ENCODE peak calls at places on chromosomes 5 and 9, in seven cellular contexts. E is K562, C is HCT116, X is SK-N-SH, U is HepG2, R is H1, W is GM12878. F is an unnamed sample.

GRCh38 chr9:120928720-120929389 is 2.3 kb upstream of the TRAF1 start:
- DNase-seq in E (no peak), C (no peak), X (peak; percentile 56), U (peak; percentile 21), R (peak; percentile 85), W (no peak), F (peak; percentile 94)

GRCh38 chr9:34206561-34206960 is 27.7 kb downstream of the UBAP1 start:
- DNase-seq in E (no peak), C (no peak), X (no peak), U (peak; percentile 22), R (no peak), W (no peak), F (no peak)

GRCh38 chr5:93791520-93791972 is 50.1 kb upstream of the POU5F2 start:
- DNase-seq in E (no peak), C (no peak), X (no peak), U (peak; percentile 14), R (no peak), W (no peak), F (no peak)

GRCh38 chr5:90307386-90308181 is 102.0 kb downstream of the CETN3 start:
- DNase-seq in E (no peak), C (no peak), X (no peak), U (no peak), R (no peak), W (no peak), F (no peak)

GRCh38 chr9:124507880-124508432 is 757 bp upstream of the NR5A1 start:
- DNase-seq in E (no peak), C (no peak), X (peak; percentile 15), U (no peak), R (no peak), W (no peak), F (no peak)

GRCh38 chr9:127210851-127211730 is 53.5 kb upstream of the GARNL3 start:
- DNase-seq in E (no peak), C (no peak), X (no peak), U (no peak), R (no peak), W (no peak), F (no peak)

GRCh38 chr5:109563189-109563588 is 126.5 kb upstream of the MAN2A1 start:
- DNase-seq in E (no peak), C (no peak), X (no peak), U (no peak), R (no peak), W (no peak), F (no peak)

GRCh38 chr5:173507171-173507570 is 109.3 kb downstream of the BOD1 start:
- DNase-seq in E (no peak), C (no peak), X (no peak), U (no peak), R (no peak), W (no peak), F (no peak)

GRCh38 chr5:54804086-54804485 is 181.3 kb downstream of the ESM1 start:
- DNase-seq in E (no peak), C (no peak), X (no peak), U (no peak), R (no peak), W (no peak), F (no peak)

GRCh38 chr5:132474881-132475511 is 15.6 kb downstream of the IRF1 start:
- DNase-seq in E (no peak), C (no peak), X (no peak), U (no peak), R (no peak), W (no peak), F (no peak)

GRCh38 chr5:83277953-83278352 is 193.6 kb upstream of the VCAN start:
- DNase-seq in E (no peak), C (no peak), X (no peak), U (no peak), R (no peak), W (no peak), F (no peak)

GRCh38 chr5:122468351-122469111 is 156.5 kb downstream of the SNCAIP start:
- DNase-seq in E (peak; percentile 17), C (no peak), X (no peak), U (no peak), R (no peak), W (no peak), F (no peak)

GRCh38 chr9:91880378-91880972 is 69.6 kb downstream of the ROR2 start:
- DNase-seq in E (no peak), C (no peak), X (no peak), U (no peak), R (no peak), W (no peak), F (no peak)

GRCh38 chr5:141475625-141476131 is at the start of gene PCDHGC3:
- DNase-seq in E (no peak), C (no peak), X (peak; percentile 90), U (peak; percentile 41), R (peak; percentile 86), W (peak; percentile 40), F (peak; percentile 99)

GRCh38 chr9:111798786-111799185 is 4.0 kb upstream of the SHOC1 start:
- DNase-seq in E (no peak), C (no peak), X (no peak), U (no peak), R (no peak), W (no peak), F (no peak)

GRCh38 chr5:156431956-156432829 is 105.2 kb downstream of the SGCD start:
- DNase-seq in E (no peak), C (no peak), X (no peak), U (no peak), R (no peak), W (no peak), F (no peak)

GRCh38 chr5:142872795-142873194 is 102.6 kb downstream of the ARHGAP26 start:
- DNase-seq in E (no peak), C (peak; percentile 42), X (peak; percentile 40), U (no peak), R (no peak), W (no peak), F (no peak)

GRCh38 chr5:143198332-143198731 is 205.2 kb downstream of the NR3C1 start:
- DNase-seq in E (no peak), C (no peak), X (no peak), U (peak; percentile 65), R (no peak), W (no peak), F (no peak)

GRCh38 chr5:179605026-179605833 is 18.2 kb downstream of the HNRNPH1 start:
- DNase-seq in E (no peak), C (no peak), X (no peak), U (no peak), R (no peak), W (no peak), F (no peak)

GRCh38 chr9:93673271-93673843 is 97.0 kb downstream of the PHF2 start:
- DNase-seq in E (no peak), C (no peak), X (peak; percentile 35), U (no peak), R (peak; percentile 37), W (no peak), F (no peak)

GRCh38 chr9:17322882-17323864 is 188.3 kb downstream of the CNTLN start:
- DNase-seq in E (no peak), C (no peak), X (peak; percentile 44), U (no peak), R (no peak), W (no peak), F (no peak)

GRCh38 chr5:153463806-153464205 is 26.7 kb upstream of the GRIA1 start:
- DNase-seq in E (no peak), C (no peak), X (no peak), U (no peak), R (no peak), W (no peak), F (no peak)

DNA sequence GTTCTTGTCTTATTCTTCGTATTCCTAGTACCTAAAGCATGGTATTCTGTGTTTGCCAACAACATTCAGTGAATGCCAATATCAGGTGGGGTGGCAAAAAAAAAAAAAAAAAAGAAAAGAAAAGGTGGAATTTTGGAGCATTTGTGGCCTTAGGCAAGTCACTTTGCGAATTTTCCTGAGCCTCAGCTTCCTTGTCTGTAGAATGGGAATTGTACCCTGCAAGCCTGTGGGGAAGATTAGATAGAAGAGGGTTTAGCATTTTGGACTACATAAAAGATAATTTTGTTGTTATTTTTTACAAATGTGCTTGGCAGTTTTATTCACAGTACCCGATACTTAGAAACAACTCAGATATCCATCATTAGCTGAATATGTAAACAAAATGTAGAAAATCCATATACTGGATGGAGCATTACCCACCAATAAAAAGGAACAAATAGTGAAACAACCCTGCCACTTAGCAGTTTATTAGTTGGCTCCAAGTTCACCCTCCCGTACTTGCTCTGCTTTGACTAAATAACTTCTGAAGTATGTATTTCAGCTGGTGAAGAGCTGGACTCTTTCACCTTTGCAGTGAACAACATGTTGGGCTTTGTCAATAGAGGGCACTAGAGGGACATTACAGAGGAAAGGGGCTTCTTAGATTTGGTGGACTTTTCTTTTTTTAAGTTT is 13.6 kb downstream of the UBE2D2 start:
- DNase-seq in E (peak; percentile 30), C (no peak), X (peak; percentile 43), U (peak; percentile 52), R (no peak), W (no peak), F (peak; percentile 46)
- TF ChIP-seq JUND in E (no peak), C (no peak), X (no peak), U (no peak), R (no peak), W (no peak), F (no peak)

GRCh38 chr9:135216666-135217431 is 129.4 kb downstream of the OLFM1 start:
- DNase-seq in E (no peak), C (no peak), X (peak; percentile 70), U (no peak), R (no peak), W (no peak), F (no peak)
- TF ChIP-seq JUND in E (no peak), C (no peak), X (no peak), U (no peak), R (no peak), W (no peak), F (no peak)

DNA sequence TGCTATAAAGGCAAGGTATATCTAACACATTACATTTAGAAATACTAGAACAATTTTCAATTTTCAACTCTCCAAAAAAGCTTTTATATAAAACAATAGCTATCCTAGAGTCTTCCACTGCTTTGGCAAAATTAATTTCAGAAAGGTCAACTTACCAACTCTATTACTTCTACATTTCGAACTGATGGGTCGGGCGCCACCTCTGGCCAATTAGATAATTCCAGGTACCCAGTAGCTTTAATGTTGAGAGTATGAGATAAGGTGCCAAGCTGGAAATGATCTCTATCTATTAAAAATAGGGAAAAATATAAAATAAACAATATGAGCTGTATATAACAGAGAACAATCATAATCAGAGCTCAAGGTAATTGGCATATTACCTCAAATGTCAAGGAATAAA is 166.6 kb downstream of the AP3B1 start:
- DNase-seq in E (peak; percentile 22), C (no peak), X (no peak), U (no peak), R (peak; percentile 59), W (no peak), F (no peak)
- TF ChIP-seq JUND in E (no peak), C (no peak), X (no peak), U (no peak), R (no peak), W (no peak), F (no peak)

DNA sequence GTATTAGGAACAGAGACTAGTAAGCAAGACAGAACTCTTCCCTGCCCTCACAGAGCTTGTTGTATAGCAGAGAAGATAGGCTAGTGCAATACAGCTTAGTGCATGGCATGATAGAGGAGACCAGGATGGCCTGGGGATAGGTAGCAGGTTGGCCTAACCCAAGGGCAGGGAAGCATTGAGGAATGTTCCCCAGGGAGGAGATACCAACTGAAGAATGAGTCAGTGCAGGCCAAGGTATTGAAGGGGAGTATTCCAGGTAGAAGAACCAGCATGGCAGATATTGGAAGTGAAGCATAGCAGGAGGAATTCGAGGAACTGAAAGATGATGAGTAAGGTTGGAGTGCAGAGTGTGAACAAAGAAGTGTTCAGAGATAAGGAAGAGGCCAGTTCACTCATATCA is 138.6 kb upstream of the DHFR start:
- DNase-seq in E (no peak), C (no peak), X (no peak), U (no peak), R (no peak), W (no peak), F (no peak)
- TF ChIP-seq JUND in E (no peak), C (no peak), X (no peak), U (no peak), R (no peak), W (no peak), F (no peak)

GRCh38 chr5:175683921-175684320 is 26.1 kb downstream of the HRH2 start:
- DNase-seq in E (no peak), C (no peak), X (no peak), U (no peak), R (no peak), W (no peak), F (no peak)
- TF ChIP-seq JUND in E (no peak), C (no peak), X (no peak), U (no peak), R (no peak), W (no peak), F (no peak)

F was measured in T47D.